ENCODE peak calls at places on chromosomes 13 and 19, in seven cellular contexts. One of them, this sample, is unnamed.

GRCh38 chr19:14118165-14119051 is 846 bp upstream of the PRKACA start:
- DNase-seq in Panc1: no peak
- DNase-seq in A549: no peak
- DNase-seq in SK-N-SH: peak
- DNase-seq in K562: no peak
- DNase-seq in HepG2: peak
- DNase-seq in HCT116: no peak
- DNase-seq in this sample: peak

GRCh38 chr13:43767351-43767901 is 19.3 kb downstream of the ENOX1 start:
- DNase-seq in Panc1: no peak
- DNase-seq in A549: no peak
- DNase-seq in SK-N-SH: peak
- DNase-seq in K562: no peak
- DNase-seq in HepG2: no peak
- DNase-seq in HCT116: no peak
- DNase-seq in this sample: no peak

GRCh38 chr19:15640904-15641597 is 354 bp downstream of the CYP4F3 start:
- DNase-seq in Panc1: no peak
- DNase-seq in A549: no peak
- DNase-seq in SK-N-SH: no peak
- DNase-seq in K562: no peak
- DNase-seq in HepG2: peak
- DNase-seq in HCT116: no peak
- DNase-seq in this sample: no peak

GRCh38 chr19:40344422-40344821 is 3.8 kb downstream of the C19orf47 start:
- DNase-seq in Panc1: no peak
- DNase-seq in A549: no peak
- DNase-seq in SK-N-SH: no peak
- DNase-seq in K562: no peak
- DNase-seq in HepG2: no peak
- DNase-seq in HCT116: no peak
- DNase-seq in this sample: no peak

GRCh38 chr19:39430675-39431593 is 4.8 kb downstream of the RPS16 start:
- DNase-seq in Panc1: peak
- DNase-seq in A549: peak
- DNase-seq in SK-N-SH: no peak
- DNase-seq in K562: peak
- DNase-seq in HepG2: peak
- DNase-seq in HCT116: peak
- DNase-seq in this sample: peak

GRCh38 chr13:26759156-26759906 is 1.3 kb downstream of the GPR12 start:
- DNase-seq in Panc1: no peak
- DNase-seq in A549: no peak
- DNase-seq in SK-N-SH: peak
- DNase-seq in K562: no peak
- DNase-seq in HepG2: no peak
- DNase-seq in HCT116: no peak
- DNase-seq in this sample: peak

GRCh38 chr19:51337861-51338562 is 3.9 kb downstream of the VSIG10L start:
- DNase-seq in Panc1: no peak
- DNase-seq in A549: no peak
- DNase-seq in SK-N-SH: no peak
- DNase-seq in K562: no peak
- DNase-seq in HepG2: no peak
- DNase-seq in HCT116: no peak
- DNase-seq in this sample: no peak

GRCh38 chr19:15418112-15418587 is 638 bp downstream of the AKAP8L start:
- DNase-seq in Panc1: no peak
- DNase-seq in A549: peak
- DNase-seq in SK-N-SH: peak
- DNase-seq in K562: peak
- DNase-seq in HepG2: no peak
- DNase-seq in HCT116: no peak
- DNase-seq in this sample: no peak

GRCh38 chr13:47226516-47226915 is 329.7 kb upstream of the HTR2A start:
- DNase-seq in Panc1: no peak
- DNase-seq in A549: no peak
- DNase-seq in SK-N-SH: no peak
- DNase-seq in K562: no peak
- DNase-seq in HepG2: no peak
- DNase-seq in HCT116: no peak
- DNase-seq in this sample: no peak

GRCh38 chr13:20623000-20623399 is 56.0 kb downstream of the IFT88 start:
- DNase-seq in Panc1: no peak
- DNase-seq in A549: no peak
- DNase-seq in SK-N-SH: no peak
- DNase-seq in K562: no peak
- DNase-seq in HepG2: no peak
- DNase-seq in HCT116: no peak
- DNase-seq in this sample: no peak

GRCh38 chr19:6228523-6229215 is 51.1 kb downstream of the MLLT1 start:
- DNase-seq in Panc1: no peak
- DNase-seq in A549: no peak
- DNase-seq in SK-N-SH: no peak
- DNase-seq in K562: no peak
- DNase-seq in HepG2: no peak
- DNase-seq in HCT116: no peak
- DNase-seq in this sample: no peak

GRCh38 chr13:46354143-46355087 is 32.6 kb downstream of the RUBCNL start:
- DNase-seq in Panc1: peak
- DNase-seq in A549: peak
- DNase-seq in SK-N-SH: no peak
- DNase-seq in K562: no peak
- DNase-seq in HepG2: peak
- DNase-seq in HCT116: peak
- DNase-seq in this sample: no peak

GRCh38 chr13:103134271-103134670 is 68.1 kb upstream of the SLC10A2 start:
- DNase-seq in Panc1: no peak
- DNase-seq in A549: no peak
- DNase-seq in SK-N-SH: peak
- DNase-seq in K562: no peak
- DNase-seq in HepG2: no peak
- DNase-seq in HCT116: no peak
- DNase-seq in this sample: no peak

GRCh38 chr19:22784051-22784450 is at the start of gene ZNF99:
- DNase-seq in Panc1: no peak
- DNase-seq in A549: no peak
- DNase-seq in SK-N-SH: no peak
- DNase-seq in K562: no peak
- DNase-seq in HepG2: no peak
- DNase-seq in HCT116: no peak
- DNase-seq in this sample: no peak

GRCh38 chr13:28492527-28493367 is 2.2 kb downstream of the FLT1 start:
- DNase-seq in Panc1: no peak
- DNase-seq in A549: no peak
- DNase-seq in SK-N-SH: no peak
- DNase-seq in K562: no peak
- DNase-seq in HepG2: no peak
- DNase-seq in HCT116: no peak
- DNase-seq in this sample: peak

GRCh38 chr19:36113895-36114762 is 546 bp downstream of the POLR2I start:
- DNase-seq in Panc1: no peak
- DNase-seq in A549: peak
- DNase-seq in SK-N-SH: peak
- DNase-seq in K562: peak
- DNase-seq in HepG2: no peak
- DNase-seq in HCT116: no peak
- DNase-seq in this sample: peak

GRCh38 chr13:33139186-33139585 is 123.0 kb downstream of the KL start:
- DNase-seq in Panc1: no peak
- DNase-seq in A549: no peak
- DNase-seq in SK-N-SH: no peak
- DNase-seq in K562: no peak
- DNase-seq in HepG2: no peak
- DNase-seq in HCT116: no peak
- DNase-seq in this sample: no peak

GRCh38 chr19:10892256-10892655 is 20.9 kb downstream of the CARM1 start:
- DNase-seq in Panc1: no peak
- DNase-seq in A549: no peak
- DNase-seq in SK-N-SH: no peak
- DNase-seq in K562: no peak
- DNase-seq in HepG2: no peak
- DNase-seq in HCT116: no peak
- DNase-seq in this sample: no peak

GRCh38 chr19:22260499-22260898 is 25.7 kb upstream of the ZNF729 start:
- DNase-seq in Panc1: no peak
- DNase-seq in A549: no peak
- DNase-seq in SK-N-SH: no peak
- DNase-seq in K562: no peak
- DNase-seq in HepG2: no peak
- DNase-seq in HCT116: no peak
- DNase-seq in this sample: no peak

GRCh38 chr13:67119481-67119883 is 110.7 kb downstream of the PCDH9 start:
- DNase-seq in Panc1: peak
- DNase-seq in A549: peak
- DNase-seq in SK-N-SH: no peak
- DNase-seq in K562: no peak
- DNase-seq in HepG2: no peak
- DNase-seq in HCT116: peak
- DNase-seq in this sample: no peak

GRCh38 chr19:3184847-3185481 is 766 bp upstream of the NCLN start:
- DNase-seq in Panc1: no peak
- DNase-seq in A549: peak
- DNase-seq in SK-N-SH: peak
- DNase-seq in K562: peak
- DNase-seq in HepG2: no peak
- DNase-seq in HCT116: no peak
- DNase-seq in this sample: peak
- TF ChIP-seq REST in Panc1: no peak
- TF ChIP-seq REST in A549: no peak
- TF ChIP-seq REST in SK-N-SH: no peak
- TF ChIP-seq REST in K562: no peak
- TF ChIP-seq REST in HepG2: no peak
- TF ChIP-seq REST in HCT116: no peak
- TF ChIP-seq REST in this sample: no peak

GRCh38 chr19:58466760-58467589 is at the start of gene ZNF324:
- DNase-seq in Panc1: peak
- DNase-seq in A549: peak
- DNase-seq in SK-N-SH: peak
- DNase-seq in K562: peak
- DNase-seq in HepG2: peak
- DNase-seq in HCT116: peak
- DNase-seq in this sample: peak
- TF ChIP-seq REST in Panc1: no peak
- TF ChIP-seq REST in A549: no peak
- TF ChIP-seq REST in SK-N-SH: no peak
- TF ChIP-seq REST in K562: no peak
- TF ChIP-seq REST in HepG2: no peak
- TF ChIP-seq REST in HCT116: no peak
- TF ChIP-seq REST in this sample: no peak

GRCh38 chr13:71625694-71626093 is 241.3 kb downstream of the DACH1 start:
- DNase-seq in Panc1: no peak
- DNase-seq in A549: no peak
- DNase-seq in SK-N-SH: no peak
- DNase-seq in K562: no peak
- DNase-seq in HepG2: no peak
- DNase-seq in HCT116: no peak
- DNase-seq in this sample: no peak
- TF ChIP-seq REST in Panc1: no peak
- TF ChIP-seq REST in A549: no peak
- TF ChIP-seq REST in SK-N-SH: no peak
- TF ChIP-seq REST in K562: no peak
- TF ChIP-seq REST in HepG2: no peak
- TF ChIP-seq REST in HCT116: no peak
- TF ChIP-seq REST in this sample: no peak

GRCh38 chr19:37817180-37817911 is 38.0 kb upstream of the ZNF573 start:
- DNase-seq in Panc1: no peak
- DNase-seq in A549: no peak
- DNase-seq in SK-N-SH: peak
- DNase-seq in K562: no peak
- DNase-seq in HepG2: no peak
- DNase-seq in HCT116: no peak
- DNase-seq in this sample: peak
- TF ChIP-seq REST in Panc1: no peak
- TF ChIP-seq REST in A549: no peak
- TF ChIP-seq REST in SK-N-SH: no peak
- TF ChIP-seq REST in K562: no peak
- TF ChIP-seq REST in HepG2: no peak
- TF ChIP-seq REST in HCT116: no peak
- TF ChIP-seq REST in this sample: no peak

DNA sequence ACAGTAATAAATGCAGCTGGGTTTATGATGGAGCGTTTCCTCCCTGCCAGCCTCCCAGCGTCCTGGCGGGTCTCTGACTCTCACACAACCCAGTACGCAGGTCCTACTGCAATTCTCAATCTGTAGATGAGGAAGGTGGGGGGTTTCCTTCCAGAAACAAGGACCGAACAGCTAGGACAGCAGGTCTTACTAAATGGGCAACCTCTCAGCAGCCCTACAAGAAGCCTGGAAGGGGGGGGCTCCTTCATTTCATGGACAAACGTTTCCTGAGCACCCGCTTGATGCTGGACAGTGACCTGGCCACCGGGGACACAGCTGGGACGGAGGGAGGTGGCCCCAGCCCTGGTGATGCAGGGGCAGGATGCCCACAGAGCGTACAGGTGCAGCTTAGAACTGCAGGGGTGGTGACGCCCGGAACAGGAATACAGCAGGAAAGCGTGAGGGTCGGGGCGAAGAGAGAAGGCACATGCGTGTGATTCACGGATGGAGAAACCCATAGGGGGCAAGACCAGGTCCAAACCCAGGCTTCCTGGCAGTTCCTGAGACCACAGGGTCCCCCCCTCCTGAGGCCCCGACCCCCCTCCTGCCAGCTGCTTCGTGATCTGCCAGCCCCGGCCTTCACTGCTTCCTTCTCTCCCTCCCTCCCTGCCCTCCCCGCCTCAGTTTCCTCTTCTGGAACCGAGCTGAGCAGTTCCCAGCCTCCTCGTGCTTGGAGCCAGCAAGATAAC is 732 bp upstream of the C2CD4C start:
- DNase-seq in Panc1: no peak
- DNase-seq in A549: peak
- DNase-seq in SK-N-SH: peak
- DNase-seq in K562: no peak
- DNase-seq in HepG2: no peak
- DNase-seq in HCT116: no peak
- DNase-seq in this sample: peak
- TF ChIP-seq REST in Panc1: peak
- TF ChIP-seq REST in A549: no peak
- TF ChIP-seq REST in SK-N-SH: no peak
- TF ChIP-seq REST in K562: no peak
- TF ChIP-seq REST in HepG2: no peak
- TF ChIP-seq REST in HCT116: no peak
- TF ChIP-seq REST in this sample: peak

This sample was measured in GM23338.